ENCODE peak calls at places on chromosomes 7 and 10, in seven cellular contexts. D is fibroblast of lung; N is T-helper 17 cell; U is tibial artery; G is activated CD4-positive, alpha-beta memory T cell treated with anti-CD3 and anti-CD28 coated beads, Interleukin-2, amount 10 ng/mL, durations not matched to agents 7 days and 5 days; B is SJSA1; J is EH. Z is an unnamed sample.

GRCh38 chr7:139561-140243 is 52.7 kb upstream of the FAM20C start:
- DNase-seq in B (no peak), D (no peak), U (peak; percentile 54), J (no peak), G (no peak), N (no peak), Z (no peak)

GRCh38 chr10:70585555-70586243 is 16.8 kb downstream of the PRF1 start:
- DNase-seq in D (no peak), U (no peak), J (no peak), N (no peak), B (no peak), G (no peak), Z (no peak)

GRCh38 chr10:62302760-62303159 is 34.1 kb upstream of the RTKN2 start:
- DNase-seq in N (no peak), U (no peak), D (no peak), G (no peak), J (no peak), B (no peak), Z (no peak)

GRCh38 chr7:120733143-120733542 is 124.8 kb downstream of the TSPAN12 start:
- DNase-seq in G (no peak), J (peak; percentile 8), B (no peak), N (no peak), U (no peak), D (peak; percentile 87), Z (no peak)

GRCh38 chr7:135620980-135621850 is 41.1 kb upstream of the STMP1 start:
- DNase-seq in B (peak; percentile 82), J (peak; percentile 89), U (no peak), D (peak; percentile 89), G (no peak), N (no peak), Z (peak; percentile 76)

GRCh38 chr7:41010967-41011366 is 691.9 kb downstream of the INHBA start:
- DNase-seq in D (no peak), G (no peak), J (peak; percentile 66), U (no peak), N (no peak), B (no peak), Z (peak; percentile 28)

GRCh38 chr7:134820295-134820694 is 40.9 kb downstream of the CALD1 start:
- DNase-seq in N (no peak), J (no peak), U (no peak), D (no peak), G (no peak), B (no peak), Z (no peak)

GRCh38 chr10:7915923-7916322 is 97.6 kb downstream of the TAF3 start:
- DNase-seq in G (no peak), U (no peak), N (no peak), J (peak; percentile 58), D (peak; percentile 81), B (peak; percentile 14), Z (no peak)

GRCh38 chr10:62831346-62831745 is 15.2 kb upstream of the EGR2 start:
- DNase-seq in N (no peak), D (peak; percentile 99), B (no peak), G (no peak), U (no peak), J (peak; percentile 77), Z (no peak)

GRCh38 chr7:139725077-139725476 is 52.7 kb downstream of the HIPK2 start:
- DNase-seq in G (no peak), N (no peak), U (peak; percentile 52), B (peak; percentile 76), D (peak; percentile 87), J (peak; percentile 91), Z (peak; percentile 59)

GRCh38 chr7:77258014-77258413 is 58.4 kb upstream of the FGL2 start:
- DNase-seq in N (no peak), U (no peak), G (no peak), B (no peak), J (peak; percentile 83), D (peak; percentile 29), Z (peak; percentile 91)

GRCh38 chr7:156129589-156129988 is 317.3 kb upstream of the SHH start:
- DNase-seq in U (no peak), N (no peak), G (no peak), J (no peak), D (no peak), B (no peak), Z (no peak)

GRCh38 chr7:99419323-99420021 is 10.7 kb downstream of the BUD31 start:
- DNase-seq in N (no peak), J (no peak), B (no peak), G (no peak), U (no peak), D (no peak), Z (no peak)

GRCh38 chr10:14624600-14624999 is 150.1 kb downstream of the FAM107B start:
- DNase-seq in N (no peak), J (no peak), D (no peak), U (no peak), G (no peak), B (no peak), Z (no peak)

GRCh38 chr10:36621346-36621745 is 504.1 kb upstream of the ANKRD30A start:
- DNase-seq in J (peak; percentile 30), D (peak; percentile 58), U (no peak), G (no peak), N (no peak), B (no peak), Z (no peak)

GRCh38 chr7:47600199-47601118 is 18.5 kb upstream of the TNS3 start:
- DNase-seq in U (no peak), J (peak; percentile 90), N (no peak), D (peak; percentile 84), G (no peak), B (peak; percentile 76), Z (no peak)

GRCh38 chr10:48903151-48903550 is 36.5 kb downstream of the LRRC18 start:
- DNase-seq in U (no peak), G (no peak), N (no peak), D (no peak), J (no peak), B (no peak), Z (no peak)

GRCh38 chr7:151018421-151019129 is 5.7 kb downstream of the ATG9B start:
- DNase-seq in D (peak; percentile 38), U (no peak), N (peak; percentile 37), J (peak; percentile 26), G (peak; percentile 38), B (no peak), Z (no peak)

GRCh38 chr10:4372601-4373000 is 453.4 kb upstream of the AKR1E2 start:
- DNase-seq in N (no peak), B (peak; percentile 92), D (peak; percentile 98), U (no peak), J (peak; percentile 98), G (no peak), Z (no peak)

GRCh38 chr7:156608176-156608478 is 32.4 kb upstream of the RNF32 start:
- DNase-seq in N (no peak), U (no peak), B (no peak), D (no peak), G (no peak), J (peak; percentile 2), Z (no peak)

GRCh38 chr7:151687523-151688235 is 168.0 kb upstream of the RHEB start:
- DNase-seq in B (peak; percentile 98), N (no peak), D (peak; percentile 98), U (peak; percentile 92), G (no peak), J (peak; percentile 98), Z (no peak)

GRCh38 chr7:151869457-151869856 is 7.5 kb downstream of the PRKAG2 start:
- DNase-seq in J (no peak), N (no peak), B (no peak), U (no peak), D (no peak), G (no peak), Z (no peak)

GRCh38 chr10:31340343-31340742 is 21.3 kb downstream of the ZEB1 start:
- DNase-seq in G (no peak), U (no peak), B (no peak), J (no peak), D (peak; percentile 10), N (no peak), Z (no peak)

GRCh38 chr10:5234106-5234877 is 37.7 kb downstream of the AKR1C4 start:
- DNase-seq in D (no peak), G (no peak), B (no peak), J (peak; percentile 20), U (no peak), N (no peak), Z (peak; percentile 68)